ENCODE peak calls at places on chromosomes 7 and 10, in four cellular contexts. O, V, J and S are unnamed samples.

GRCh38 chr7:105044449-105045081 is 30.6 kb downstream of the KMT2E start:
- DNase-seq in O (no peak), V (no peak), J (no peak), S (no peak)

GRCh38 chr10:778626-779330 is 89.3 kb upstream of the DIP2C start:
- DNase-seq in O (no peak), V (no peak), J (peak; percentile 41), S (no peak)

GRCh38 chr7:50914460-50914859 is 131.8 kb upstream of the GRB10 start:
- DNase-seq in O (peak; percentile 73), V (no peak), J (no peak), S (no peak)

GRCh38 chr10:11175823-11176243 is 158.2 kb downstream of the CELF2 start:
- DNase-seq in O (no peak), V (no peak), J (no peak), S (no peak)

GRCh38 chr7:32470871-32471270 is 19.3 kb downstream of the LSM5 start:
- DNase-seq in O (no peak), V (no peak), J (no peak), S (no peak)

GRCh38 chr7:4650471-4651047 is 31.5 kb upstream of the FOXK1 start:
- DNase-seq in O (no peak), V (peak; percentile 65), J (peak; percentile 61), S (peak; percentile 72)

GRCh38 chr10:28202941-28203352 is 99.9 kb downstream of the MPP7 start:
- DNase-seq in O (peak; percentile 4), V (no peak), J (no peak), S (no peak)

GRCh38 chr10:126734015-126734414 is 63.5 kb upstream of the C10orf90 start:
- DNase-seq in O (no peak), V (no peak), J (peak; percentile 65), S (no peak)

GRCh38 chr7:66176914-66177313 is 28.2 kb upstream of the TPST1 start:
- DNase-seq in O (no peak), V (no peak), J (no peak), S (no peak)

GRCh38 chr7:51316666-51317581 is at the start of gene COBL:
- DNase-seq in O (peak; percentile 29), V (peak; percentile 86), J (peak; percentile 38), S (peak; percentile 86)

GRCh38 chr7:7257899-7258692 is 75.8 kb downstream of the C1GALT1 start:
- DNase-seq in O (peak; percentile 23), V (no peak), J (no peak), S (no peak)

GRCh38 chr10:112214335-112214941 is 30.9 kb upstream of the GPAM start:
- DNase-seq in O (no peak), V (no peak), J (no peak), S (no peak)

GRCh38 chr10:51397695-51398094 is 301.7 kb downstream of the CSTF2T start:
- DNase-seq in O (peak; percentile 100), V (peak; percentile 8), J (peak; percentile 88), S (no peak)
- TF ChIP-seq EZH2phosphoT487 in O (no peak), V (no peak), J (no peak), S (no peak)

GRCh38 chr10:70830185-70830584 is 14.4 kb downstream of the SGPL1 start:
- DNase-seq in O (peak; percentile 100), V (no peak), J (no peak), S (no peak)

GRCh38 chr10:70832236-70832635 is 16.5 kb downstream of the SGPL1 start:
- DNase-seq in O (no peak), V (no peak), J (peak; percentile 14), S (no peak)

GRCh38 chr10:70829543-70829942 is 13.8 kb downstream of the SGPL1 start:
- DNase-seq in O (no peak), V (no peak), J (no peak), S (no peak)

GRCh38 chr10:70828923-70829322 is 13.2 kb downstream of the SGPL1 start:
- DNase-seq in O (peak; percentile 98), V (no peak), J (no peak), S (no peak)

GRCh38 chr10:70827358-70827757 is 11.6 kb downstream of the SGPL1 start:
- DNase-seq in O (peak; percentile 96), V (no peak), J (peak; percentile 52), S (no peak)
- TF ChIP-seq EZH2 in O (no peak), V (no peak), J (no peak), S (no peak)

GRCh38 chr7:95608344-95609173 is 12.2 kb upstream of the PDK4 start:
- DNase-seq in O (peak; percentile 94), V (peak; percentile 95), J (peak; percentile 96), S (peak; percentile 74)
- TF ChIP-seq EZH2phosphoT487 in O (no peak), V (no peak), J (no peak), S (no peak)

GRCh38 chr7:138091073-138091472 is 14.8 kb downstream of the AKR1D1 start:
- DNase-seq in O (no peak), V (no peak), J (no peak), S (no peak)

GRCh38 chr7:138081868-138082267 is 5.6 kb downstream of the AKR1D1 start:
- DNase-seq in O (no peak), V (no peak), J (no peak), S (no peak)

GRCh38 chr7:138083859-138084258 is 7.6 kb downstream of the AKR1D1 start:
- DNase-seq in O (no peak), V (no peak), J (no peak), S (no peak)

GRCh38 chr7:138089080-138089901 is 13.0 kb downstream of the AKR1D1 start:
- DNase-seq in O (peak; percentile 77), V (peak; percentile 36), J (peak; percentile 59), S (no peak)

DNA sequence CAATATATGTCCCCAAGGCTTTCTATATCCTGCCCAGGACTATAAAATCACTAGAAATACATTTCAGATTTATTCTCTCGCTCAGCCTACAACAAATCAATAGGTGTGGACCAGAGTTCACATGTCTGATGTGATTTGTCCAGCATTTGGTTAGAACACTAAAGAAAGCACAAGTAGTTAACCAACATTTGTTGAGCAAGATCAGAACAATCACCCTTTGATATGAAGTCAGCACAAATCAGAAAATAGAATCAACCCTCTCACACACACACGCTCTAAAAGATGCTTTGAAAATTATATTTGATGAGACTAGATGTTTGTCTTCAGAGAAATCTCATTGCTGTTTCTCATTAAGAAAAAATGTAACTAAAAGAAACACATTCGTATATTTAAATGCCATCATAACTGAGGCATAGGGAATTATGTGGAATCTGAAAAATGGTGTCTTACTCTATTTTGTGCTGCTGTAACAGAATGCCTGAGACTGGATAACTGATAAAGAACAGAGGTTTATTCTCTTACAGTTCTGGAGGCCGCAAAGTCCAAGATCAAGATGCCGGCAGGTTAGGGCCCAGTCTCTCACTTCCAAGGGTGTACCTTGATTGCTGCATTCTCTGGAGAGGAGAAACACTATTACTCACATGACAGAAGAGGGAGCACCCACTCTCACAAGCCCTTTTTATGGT is 10.5 kb downstream of the AKR1D1 start:
- DNase-seq in O (no peak), V (no peak), J (no peak), S (no peak)
- TF ChIP-seq EZH2 in O (no peak), V (no peak), J (no peak), S (no peak)

GRCh38 chr7:107996072-107996824 is 6.7 kb downstream of the LAMB1 start:
- DNase-seq in O (peak; percentile 69), V (no peak), J (peak; percentile 65), S (no peak)
- TF ChIP-seq EZH2phosphoT487 in O (no peak), V (no peak), J (no peak), S (no peak)